ENCODE peak calls at places on chromosomes 4 and X, in five cellular contexts. B is astrocyte; Z is ELR; O is stimulated activated CD4-positive, alpha-beta T cell treated with anti-CD3 and anti-CD28 coated beads, Interleukin-15, amount 100 ng/mL, for 24 hours; N is IMR-90. S is an unnamed sample.

GRCh38 chrX:70301716-70302115 is 11.8 kb downstream of the KIF4A start:
- DNase-seq in B (peak), N (peak), Z (no peak), O (no peak), S (no peak)

GRCh38 chr4:140071806-140072205 is 82.2 kb downstream of the MAML3 start:
- DNase-seq in N (peak), O (peak), B (peak), Z (peak), S (no peak)

GRCh38 chr4:186885289-186885688 is 161.6 kb upstream of the FAT1 start:
- DNase-seq in B (no peak), Z (no peak), N (no peak), O (no peak), S (no peak)

GRCh38 chr4:182449186-182449880 is 206.1 kb downstream of the TENM3 start:
- DNase-seq in N (peak), O (no peak), Z (peak), B (peak), S (no peak)

GRCh38 chr4:36979494-36979893 is 265.0 kb upstream of the NWD2 start:
- DNase-seq in N (no peak), Z (no peak), B (no peak), O (no peak), S (no peak)

GRCh38 chr4:185127021-185127925 is 15.8 kb upstream of the SLC25A4 start:
- DNase-seq in N (no peak), O (peak), B (peak), Z (peak), S (no peak)

GRCh38 chr4:27278615-27279014 is 418.0 kb downstream of the STIM2 start:
- DNase-seq in N (peak), O (peak), B (peak), Z (peak), S (peak)

GRCh38 chrX:77918568-77918967 is 8.1 kb downstream of the ATP7A start:
- DNase-seq in Z (no peak), N (peak), B (peak), O (no peak), S (no peak)

GRCh38 chr4:20995015-20995414 is 294.8 kb downstream of the PACRGL start:
- DNase-seq in N (no peak), B (no peak), Z (no peak), O (no peak), S (no peak)

GRCh38 chr4:26464420-26465095 is 25.7 kb downstream of the CCKAR start:
- DNase-seq in Z (no peak), B (no peak), O (no peak), N (no peak), S (no peak)

GRCh38 chr4:110970642-110971041 is 347.8 kb upstream of the PITX2 start:
- DNase-seq in B (peak), O (peak), Z (peak), N (peak), S (no peak)

GRCh38 chr4:87442889-87443288 is 20.5 kb downstream of the NUDT9 start:
- DNase-seq in Z (peak), B (no peak), O (no peak), N (peak), S (no peak)

GRCh38 chr4:150342945-150343344 is 239.0 kb upstream of the MAB21L2 start:
- DNase-seq in N (no peak), Z (no peak), O (no peak), B (no peak), S (no peak)

GRCh38 chr4:173924561-173924960 is 358.9 kb downstream of the FBXO8 start:
- DNase-seq in B (peak), N (no peak), O (no peak), Z (no peak), S (no peak)

GRCh38 chr4:105473340-105474109 is at the start of gene PPA2:
- DNase-seq in O (peak), B (peak), Z (peak), N (peak), S (peak)

GRCh38 chr4:25377572-25377882 is 464 bp downstream of the ANAPC4 start:
- DNase-seq in B (no peak), O (no peak), Z (no peak), N (no peak), S (no peak)

GRCh38 chr4:178599521-178599920 is 1157.3 kb upstream of the AGA start:
- DNase-seq in B (no peak), N (no peak), O (no peak), Z (peak), S (no peak)

GRCh38 chr4:175421506-175421905 is 390.6 kb downstream of the GPM6A start:
- DNase-seq in Z (peak), N (peak), O (no peak), B (peak), S (peak)

GRCh38 chr4:24794916-24795665 is at the start of gene SOD3:
- DNase-seq in B (peak), O (no peak), N (peak), Z (peak), S (peak)

S was measured in retinal pigment epithelial cell.